ENCODE peak calls at places on chromosome X, in four cellular contexts. O is left kidney; Q is stimulated activated CD4-positive, alpha-beta T cell treated with anti-CD3 and anti-CD28 coated beads, Interleukin-12 subunit alpha, Interleukin-12 subunit beta, amount 100 ng/mL, for 4 hours; G is HFFc6. R is an unnamed sample.
A peak's percentile ranks its signal among the peaks of the same experiment; 100 is the strongest.

GRCh38 chrX:22314692-22315091 is 42.0 kb downstream of the CBLL2 start:
- DNase-seq in Q (no peak), O (peak; percentile 28), G (no peak), R (no peak)

GRCh38 chrX:11423362-11423818 is 130.2 kb downstream of the AMELX start:
- DNase-seq in G (peak; percentile 49), O (peak; percentile 11), Q (no peak), R (no peak)

GRCh38 chrX:45240334-45240733 is 39.7 kb upstream of the DIPK2B start:
- DNase-seq in G (no peak), O (no peak), Q (no peak), R (no peak)

GRCh38 chrX:102154900-102155805 is 624 bp downstream of the BEX5 start:
- DNase-seq in Q (no peak), G (no peak), O (peak; percentile 40), R (no peak)

GRCh38 chrX:262391-262909 is 18.7 kb upstream of the PLCXD1 start:
- DNase-seq in G (no peak), Q (no peak), O (no peak), R (no peak)

GRCh38 chrX:21932277-21932996 is 8.1 kb upstream of the SMS start:
- DNase-seq in O (no peak), G (peak; percentile 92), Q (no peak), R (no peak)

GRCh38 chrX:46327229-46328081 is 217.8 kb downstream of the ZNF674 start:
- DNase-seq in O (peak; percentile 81), Q (no peak), G (no peak), R (no peak)

GRCh38 chrX:35076061-35076460 is 133.5 kb downstream of the FAM47B start:
- DNase-seq in O (no peak), G (no peak), Q (no peak), R (no peak)

GRCh38 chrX:13658602-13659001 is 5.7 kb downstream of the TCEANC start:
- DNase-seq in O (peak; percentile 65), Q (no peak), G (peak; percentile 48), R (no peak)

GRCh38 chrX:13581554-13581953 is 12.2 kb downstream of the EGFL6 start:
- DNase-seq in Q (no peak), G (no peak), O (no peak), R (no peak)

GRCh38 chrX:95318882-95319281 is 1365.8 kb upstream of the DIAPH2 start:
- DNase-seq in Q (no peak), G (no peak), O (peak; percentile 1), R (no peak)

GRCh38 chrX:119489212-119490074 is 21.2 kb downstream of the SLC25A5 start:
- DNase-seq in O (no peak), G (no peak), Q (no peak), R (no peak)

GRCh38 chrX:65745427-65745826 is 78.0 kb downstream of the MSN start:
- DNase-seq in O (no peak), G (no peak), Q (no peak), R (no peak)

GRCh38 chrX:49291615-49292337 is 11.7 kb upstream of the GAGE10 start:
- DNase-seq in O (peak; percentile 79), Q (peak; percentile 66), G (peak; percentile 10), R (no peak)

GRCh38 chrX:24204331-24204730 is 54.8 kb downstream of the ZFX start:
- DNase-seq in Q (no peak), O (no peak), G (peak; percentile 1), R (no peak)

GRCh38 chrX:155048997-155049619 is 21.8 kb downstream of the CMC4 start:
- DNase-seq in O (peak; percentile 72), Q (peak; percentile 8), G (peak; percentile 45), R (no peak)

GRCh38 chrX:153414838-153415552 is 3.7 kb downstream of the ZFP92 start:
- DNase-seq in O (no peak), Q (no peak), G (no peak), R (no peak)

GRCh38 chrX:27966955-27967354 is 14.3 kb downstream of the DCAF8L1 start:
- DNase-seq in G (no peak), O (no peak), Q (no peak), R (no peak)

GRCh38 chrX:55132416-55132815 is 43.6 kb downstream of the PAGE2 start:
- DNase-seq in Q (no peak), O (no peak), G (no peak), R (no peak)

GRCh38 chrX:103730746-103731508 is 20.2 kb downstream of the TMEM31 start:
- DNase-seq in Q (no peak), G (peak; percentile 67), O (no peak), R (no peak)

GRCh38 chrX:154812341-154813101 is 7.2 kb upstream of the MPP1 start:
- DNase-seq in G (no peak), O (no peak), Q (no peak), R (no peak)

GRCh38 chrX:150291014-150291413 is 72.1 kb upstream of the MAMLD1 start:
- DNase-seq in G (no peak), Q (no peak), O (no peak), R (no peak)

GRCh38 chrX:9578083-9578779 is 113.4 kb downstream of the TBL1X start:
- DNase-seq in G (no peak), O (no peak), Q (no peak), R (no peak)

GRCh38 chrX:12894074-12894691 is 12.2 kb upstream of the TLR8 start:
- DNase-seq in G (no peak), Q (peak; percentile 27), O (peak; percentile 54), R (no peak)

GRCh38 chrX:46574337-46574940 is 874 bp downstream of the CHST7 start:
- DNase-seq in O (peak; percentile 53), G (no peak), Q (peak; percentile 13), R (no peak)

GRCh38 chrX:113962338-113962737 is 621.5 kb upstream of the HTR2C start:
- DNase-seq in Q (no peak), O (no peak), G (no peak), R (no peak)

GRCh38 chrX:30312858-30313257 is 3.7 kb upstream of the NR0B1 start:
- DNase-seq in Q (no peak), O (no peak), G (no peak), R (no peak)

GRCh38 chrX:153832732-153833131 is 2.4 kb upstream of the PDZD4 start:
- DNase-seq in Q (no peak), G (no peak), O (peak; percentile 32), R (no peak)

GRCh38 chrX:19886375-19886774 is 1.0 kb downstream of the SH3KBP1 start:
- DNase-seq in Q (no peak), G (no peak), O (peak; percentile 26), R (no peak)

GRCh38 chrX:11968470-11968869 is 169.8 kb upstream of the FRMPD4 start:
- DNase-seq in O (no peak), Q (no peak), G (no peak), R (no peak)

GRCh38 chrX:19709812-19710518 is 177.4 kb downstream of the SH3KBP1 start:
- DNase-seq in G (peak; percentile 94), Q (no peak), O (no peak), R (no peak)

GRCh38 chrX:139538907-139539593 is 8.5 kb downstream of the F9 start:
- DNase-seq in G (no peak), O (peak; percentile 9), Q (no peak), R (no peak)

GRCh38 chrX:154349979-154350378 is 24.5 kb downstream of the FLNA start:
- DNase-seq in G (no peak), Q (no peak), O (no peak), R (no peak)

GRCh38 chrX:38895775-38896174 is 94.5 kb downstream of the MID1IP1 start:
- DNase-seq in G (no peak), O (no peak), Q (no peak), R (no peak)

GRCh38 chrX:27987862-27988646 is 6.8 kb upstream of the DCAF8L1 start:
- DNase-seq in G (no peak), Q (no peak), O (peak; percentile 5), R (no peak)

GRCh38 chrX:86002076-86002896 is 45.1 kb downstream of the CHM start:
- DNase-seq in O (peak; percentile 52), G (peak; percentile 5), Q (no peak), R (no peak)

GRCh38 chrX:139560221-139560620 is 29.7 kb downstream of the F9 start:
- DNase-seq in O (no peak), G (no peak), Q (no peak), R (no peak)

GRCh38 chrX:136063340-136064079 is 78.3 kb downstream of the SLC9A6 start:
- DNase-seq in G (no peak), Q (no peak), O (no peak), R (no peak)

GRCh38 chrX:10615931-10616780 is 4.2 kb downstream of the MID1 start:
- DNase-seq in G (peak; percentile 76), O (peak; percentile 80), Q (no peak), R (no peak)

GRCh38 chrX:123083924-123084323 is 100.2 kb upstream of the GRIA3 start:
- DNase-seq in Q (no peak), O (no peak), G (peak; percentile 12), R (no peak)

R was measured in NCI-H187.